ENCODE peak calls at places on chromosomes 11 and 22, in five cellular contexts. J, M, P, B and U are unnamed samples.

GRCh38 chr22:47384977-47385376 is 622.5 kb downstream of the TBC1D22A start:
- DNase-seq in J (no peak), B (no peak), P (no peak), M (no peak), U (no peak)

GRCh38 chr11:68842427-68843051 is 823 bp upstream of the CPT1A start:
- DNase-seq in M (no peak), P (no peak), B (no peak), J (no peak), U (no peak)

GRCh38 chr11:117989351-117990102 is 3.3 kb downstream of the IL10RA start:
- DNase-seq in P (no peak), J (no peak), M (no peak), B (no peak), U (no peak)

GRCh38 chr11:13405220-13405619 is 57.8 kb downstream of the BTBD10 start:
- DNase-seq in P (no peak), J (no peak), B (no peak), M (no peak), U (no peak)

GRCh38 chr11:112163875-112164521 is at the start of gene IL18:
- DNase-seq in J (peak), M (no peak), P (no peak), B (no peak), U (peak)

GRCh38 chr11:123321641-123322040 is 108.4 kb upstream of the GRAMD1B start:
- DNase-seq in B (no peak), P (no peak), M (no peak), J (no peak), U (no peak)

GRCh38 chr22:37419916-37420655 is 7.2 kb downstream of the ELFN2 start:
- DNase-seq in P (no peak), J (no peak), B (no peak), M (no peak), U (no peak)

GRCh38 chr11:113531575-113532451 is 56.6 kb upstream of the DRD2 start:
- DNase-seq in J (no peak), B (no peak), P (no peak), M (no peak), U (no peak)

GRCh38 chr22:24482998-24483397 is 12.1 kb upstream of the UPB1 start:
- DNase-seq in P (no peak), M (no peak), B (no peak), J (no peak), U (no peak)

GRCh38 chr11:34278175-34278574 is 79.6 kb downstream of the ABTB2 start:
- DNase-seq in B (no peak), J (no peak), P (no peak), M (no peak), U (no peak)

GRCh38 chr11:67262731-67263675 is 3.3 kb upstream of the GRK2 start:
- DNase-seq in J (peak), B (peak), M (peak), P (peak), U (peak)

GRCh38 chr22:21803859-21804258 is 63.6 kb downstream of the MAPK1 start:
- DNase-seq in M (no peak), P (no peak), B (no peak), J (no peak), U (no peak)

GRCh38 chr11:21465203-21465602 is 727.7 kb upstream of the ANO5 start:
- DNase-seq in M (no peak), J (no peak), P (no peak), B (no peak), U (no peak)

GRCh38 chr11:86041975-86042378 is 26.9 kb downstream of the PICALM start:
- DNase-seq in J (peak), M (peak), B (peak), P (peak), U (peak)

GRCh38 chr11:128733440-128734115 is 39.7 kb downstream of the FLI1 start:
- DNase-seq in J (no peak), P (no peak), M (no peak), B (no peak), U (peak)

GRCh38 chr11:29093416-29093815 is 923.4 kb downstream of the KCNA4 start:
- DNase-seq in M (no peak), B (no peak), P (no peak), J (no peak), U (no peak)

GRCh38 chr22:22590136-22590891 is 31.2 kb upstream of the PRAME start:
- DNase-seq in P (no peak), B (no peak), M (no peak), J (no peak), U (no peak)

GRCh38 chr11:10653242-10653641 is 40.3 kb downstream of the IRAG1 start:
- DNase-seq in P (no peak), J (no peak), B (no peak), M (no peak), U (peak)

GRCh38 chr22:33653525-33654063 is 266.7 kb downstream of the LARGE1 start:
- DNase-seq in J (no peak), M (no peak), B (no peak), P (no peak), U (no peak)

GRCh38 chr22:42172385-42173172 is 42.0 kb upstream of the CYP2D6 start:
- DNase-seq in M (no peak), J (peak), P (no peak), B (no peak), U (no peak)

GRCh38 chr11:74249496-74249895 is 61.9 kb downstream of the P4HA3 start:
- DNase-seq in M (no peak), P (no peak), B (no peak), J (no peak), U (no peak)